ENCODE peak calls at places on chromosomes 16 and 17, in seven cellular contexts. J, A, R, L, E, Y and K are unnamed samples.
A peak's percentile ranks its signal among the peaks of the same experiment; 100 is the strongest.

GRCh38 chr17:20063665-20064648 is 54.8 kb downstream of the SPECC1 start:
- DNase-seq in R (peak; percentile 62), J (peak; percentile 96), E (peak; percentile 82), A (peak; percentile 64), L (peak; percentile 88), Y (peak; percentile 47), K (peak; percentile 96)

GRCh38 chr16:83995756-83996155 is 27.7 kb downstream of the NECAB2 start:
- DNase-seq in J (no peak), Y (peak; percentile 20), L (peak; percentile 16), A (peak; percentile 14), R (peak; percentile 59), E (no peak), K (no peak)

GRCh38 chr16:4388275-4389021 is 16.8 kb downstream of the VASN start:
- DNase-seq in E (no peak), L (no peak), Y (no peak), J (peak; percentile 77), A (peak; percentile 67), R (peak; percentile 17), K (no peak)

GRCh38 chr16:51276335-51276734 is 125.3 kb upstream of the SALL1 start:
- DNase-seq in J (peak; percentile 46), Y (no peak), E (peak; percentile 6), L (no peak), R (peak; percentile 27), A (no peak), K (no peak)

GRCh38 chr17:76791053-76791980 is 53.4 kb downstream of the MFSD11 start:
- DNase-seq in Y (peak; percentile 68), E (peak; percentile 87), J (peak; percentile 69), R (peak; percentile 58), A (no peak), L (peak; percentile 80), K (peak; percentile 59)

GRCh38 chr16:19898924-19899604 is 14.4 kb upstream of the GPRC5B start:
- DNase-seq in J (peak; percentile 73), L (peak; percentile 22), R (peak; percentile 57), Y (peak; percentile 66), A (peak; percentile 44), E (peak; percentile 56), K (peak; percentile 73)

GRCh38 chr17:80152057-80152831 is 5.3 kb upstream of the EIF4A3 start:
- DNase-seq in L (peak; percentile 93), Y (peak; percentile 49), R (no peak), J (peak; percentile 61), A (no peak), E (peak; percentile 93), K (no peak)

GRCh38 chr17:4852504-4853075 is 19.4 kb downstream of the MINK1 start:
- DNase-seq in J (peak; percentile 39), A (no peak), E (peak; percentile 43), R (peak; percentile 32), L (peak; percentile 54), Y (peak; percentile 17), K (peak; percentile 63)

GRCh38 chr16:79083879-79084278 is 516.7 kb downstream of the MAF start:
- DNase-seq in R (no peak), A (no peak), L (no peak), Y (peak; percentile 20), J (no peak), E (no peak), K (no peak)

GRCh38 chr16:10256855-10257641 is 74.8 kb upstream of the GRIN2A start:
- DNase-seq in Y (peak; percentile 56), A (peak; percentile 17), L (peak; percentile 5), E (peak; percentile 30), J (peak; percentile 5), R (peak; percentile 45), K (peak; percentile 46)

GRCh38 chr17:64459284-64459747 is 10.4 kb downstream of the MILR1 start:
- DNase-seq in L (peak; percentile 86), R (no peak), Y (no peak), A (no peak), E (peak; percentile 44), J (peak; percentile 73), K (peak; percentile 43)

GRCh38 chr16:29877266-29877961 is 14.4 kb upstream of the CDIPT start:
- DNase-seq in L (peak; percentile 27), E (peak; percentile 16), A (no peak), Y (peak; percentile 81), J (peak; percentile 54), R (no peak), K (peak; percentile 17)

GRCh38 chr16:3183445-3184139 is 4.4 kb upstream of the OR1F1 start:
- DNase-seq in E (no peak), L (peak; percentile 28), A (no peak), Y (no peak), R (no peak), J (no peak), K (no peak)

GRCh38 chr16:65409505-65409904 is 287.6 kb upstream of the CDH11 start:
- DNase-seq in L (peak; percentile 62), E (no peak), A (no peak), Y (no peak), J (peak; percentile 55), R (no peak), K (peak; percentile 41)

GRCh38 chr17:36901506-36901905 is 35.8 kb upstream of the LHX1 start:
- DNase-seq in Y (no peak), L (peak; percentile 96), R (no peak), E (peak; percentile 9), J (no peak), A (no peak), K (no peak)

GRCh38 chr17:63693411-63694113 is 6.4 kb downstream of the LIMD2 start:
- DNase-seq in E (no peak), A (no peak), Y (no peak), L (no peak), J (no peak), R (no peak), K (no peak)

GRCh38 chr17:33459078-33459940 is 166.2 kb upstream of the ASIC2 start:
- DNase-seq in J (no peak), A (no peak), R (no peak), Y (no peak), E (no peak), L (no peak), K (no peak)

GRCh38 chr16:14289692-14290340 is 218.7 kb downstream of the MRTFB start:
- DNase-seq in L (no peak), R (no peak), Y (peak; percentile 50), J (peak; percentile 21), A (no peak), E (peak; percentile 18), K (peak; percentile 40)

GRCh38 chr17:16439303-16439791 is 24.0 kb downstream of the TRPV2 start:
- DNase-seq in A (no peak), L (peak; percentile 47), E (peak; percentile 56), R (no peak), J (no peak), Y (no peak), K (no peak)

GRCh38 chr16:57741660-57742191 is 6.2 kb downstream of the KATNB1 start:
- DNase-seq in R (no peak), E (no peak), Y (no peak), J (no peak), A (no peak), L (no peak), K (no peak)

GRCh38 chr16:81940781-81941560 is 70.3 kb downstream of the SDR42E1 start:
- DNase-seq in Y (peak; percentile 7), L (peak; percentile 87), J (peak; percentile 74), R (no peak), A (no peak), E (peak; percentile 75), K (peak; percentile 66)

GRCh38 chr17:63478814-63479494 is 2.1 kb downstream of the ACE start:
- DNase-seq in E (peak; percentile 86), J (peak; percentile 96), A (peak; percentile 80), L (peak; percentile 92), Y (peak; percentile 88), R (peak; percentile 88), K (peak; percentile 91)

DNA sequence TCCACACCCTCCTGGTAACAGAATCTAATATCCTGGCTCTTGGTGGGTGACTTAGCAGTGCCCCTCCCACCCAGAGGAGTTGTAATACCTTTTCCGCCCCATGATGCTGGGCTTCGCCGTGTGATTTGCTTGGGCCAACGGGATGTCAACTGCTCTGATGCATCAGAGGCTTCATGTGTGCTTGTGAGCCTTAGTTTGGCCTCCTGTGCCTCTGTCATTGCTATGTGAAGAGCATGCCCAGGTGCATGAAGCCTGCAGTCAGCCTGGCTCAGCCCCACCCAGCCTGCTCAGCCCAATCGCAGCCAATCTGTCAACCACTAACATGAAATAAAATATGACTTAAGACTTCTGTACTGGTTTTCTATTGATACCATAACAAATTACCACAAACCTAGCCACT is 201.2 kb upstream of the RPL38 start:
- DNase-seq in E (no peak), A (no peak), R (no peak), J (no peak), L (no peak), Y (no peak), K (no peak)
- TF ChIP-seq CTCF in E (no peak), A (no peak), R (no peak), J (no peak), L (no peak), Y (no peak), K (no peak)

DNA sequence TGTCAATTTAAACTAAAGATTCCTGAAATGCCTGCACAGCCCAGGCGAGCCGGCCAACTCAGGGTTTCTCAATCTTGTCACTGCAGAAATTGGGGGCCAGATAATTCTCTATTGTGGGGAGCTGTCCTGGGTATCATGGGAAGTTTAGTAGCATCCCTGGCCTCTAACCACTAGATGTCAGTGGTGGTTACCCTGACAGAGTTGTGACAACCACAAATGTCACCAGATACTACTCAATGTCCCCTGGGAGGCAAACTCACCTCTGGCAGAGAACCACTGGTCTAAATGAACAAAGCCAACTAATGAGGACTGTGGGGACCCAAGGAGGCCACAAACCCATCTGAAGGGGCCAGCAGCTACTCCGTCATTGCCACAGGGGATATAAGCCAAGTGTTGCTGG is 90.9 kb downstream of the MYH11 start:
- DNase-seq in L (no peak), A (peak; percentile 52), R (peak; percentile 23), Y (peak; percentile 57), J (peak; percentile 72), E (peak; percentile 35), K (peak; percentile 49)
- TF ChIP-seq CTCF in L (peak; percentile 77), A (peak; percentile 68), R (peak; percentile 59), Y (peak; percentile 41), J (peak; percentile 77), E (peak; percentile 76), K (peak; percentile 68)

DNA sequence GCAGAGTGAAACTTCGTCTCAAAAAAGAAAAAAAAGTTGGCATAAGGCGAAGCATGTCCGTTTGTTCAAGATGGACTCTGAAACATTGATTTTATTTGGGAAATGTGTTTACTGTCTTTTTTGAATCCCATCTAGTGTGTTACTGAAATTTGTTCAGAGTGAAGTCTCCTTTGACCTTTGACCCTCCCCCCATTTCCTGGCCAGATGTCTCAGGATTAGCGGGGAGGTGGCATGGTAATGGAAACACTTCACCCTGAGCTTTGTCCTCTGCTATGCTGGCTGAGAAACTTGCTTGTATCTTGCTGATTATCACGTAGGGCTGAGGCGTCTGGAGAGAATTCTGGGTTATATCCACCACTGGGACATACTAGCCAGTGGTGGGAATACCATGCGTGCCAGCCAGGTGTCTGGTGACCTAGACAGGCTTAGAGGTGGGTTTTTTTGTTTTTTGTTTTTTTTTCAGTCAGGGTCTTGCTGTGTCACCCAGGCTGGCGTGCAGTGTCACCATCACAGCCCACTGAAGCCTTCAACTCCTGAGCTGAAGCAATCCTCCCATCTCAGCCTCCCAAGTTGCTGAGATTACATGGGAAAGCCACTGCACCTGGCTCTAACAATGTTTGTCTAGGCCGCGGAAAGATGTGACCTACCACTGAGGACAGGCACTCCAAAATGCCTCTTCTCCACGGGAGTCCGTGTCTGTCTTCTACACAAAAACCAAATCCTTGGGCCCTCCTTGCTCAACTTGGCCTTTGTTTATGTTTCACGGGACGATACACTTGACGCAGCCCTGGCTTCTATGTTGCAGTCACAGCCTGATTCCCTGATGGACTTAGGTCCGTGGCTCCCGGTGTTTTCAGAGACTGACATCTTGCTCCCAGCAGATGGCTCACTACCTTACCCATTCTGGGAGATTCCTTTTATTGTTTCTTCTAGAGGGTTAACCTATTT is 6.6 kb upstream of the GALK1 start:
- DNase-seq in L (no peak), A (no peak), E (no peak), R (peak; percentile 19), J (peak; percentile 61), Y (no peak), K (no peak)
- TF ChIP-seq CTCF in L (no peak), A (no peak), E (peak; percentile 27), R (no peak), J (no peak), Y (no peak), K (no peak)

GRCh38 chr17:38783227-38783626 is 16.1 kb downstream of the PIP4K2B start:
- DNase-seq in A (no peak), J (no peak), E (no peak), L (no peak), R (no peak), Y (no peak), K (no peak)
- TF ChIP-seq CTCF in A (no peak), J (no peak), E (no peak), L (no peak), R (no peak), Y (no peak), K (no peak)